ENCODE peak calls at places on chromosomes 4 and X, in nine cellular contexts. R is dermis microvascular lymphatic vessel endothelial cell; M is stromal cell of bone marrow; W is hypothalamus; H is mesendoderm; P is SW480; Y is A172; I is stimulated activated CD8-positive, alpha-beta memory T cell treated with anti-CD3 and anti-CD28 coated beads, Interleukin-12 subunit alpha, Interleukin-12 subunit beta, amount 100 ng/mL, for 1 hour; V is fibroblast of mammary gland. T is an unnamed sample.

GRCh38 chr4:9880411-9881197 is 99.2 kb downstream of the DRD5 start:
- DNase-seq in P (no peak), V (peak), I (no peak), R (no peak), H (no peak), Y (no peak), W (no peak), M (peak), T (no peak)

GRCh38 chr4:153731239-153731638 is 28.6 kb downstream of the RNF175 start:
- DNase-seq in W (no peak), P (peak), V (peak), Y (peak), H (no peak), M (peak), I (no peak), R (no peak), T (no peak)

GRCh38 chr4:67704843-67705242 is 3.9 kb upstream of the UBA6 start:
- DNase-seq in W (no peak), M (no peak), H (no peak), V (no peak), Y (no peak), P (no peak), R (no peak), I (no peak), T (no peak)

GRCh38 chrX:69027181-69028005 is 137.9 kb downstream of the PJA1 start:
- DNase-seq in P (peak), W (no peak), V (peak), H (no peak), R (peak), I (no peak), M (no peak), Y (peak), T (no peak)

GRCh38 chr4:3367866-3368265 is 73.9 kb upstream of the HGFAC start:
- DNase-seq in V (no peak), H (no peak), Y (no peak), P (no peak), R (no peak), W (no peak), M (no peak), I (no peak), T (no peak)

GRCh38 chr4:101025755-101026154 is 321.6 kb downstream of the PPP3CA start:
- DNase-seq in R (no peak), V (no peak), Y (no peak), P (peak), I (no peak), W (no peak), M (no peak), H (no peak), T (no peak)

GRCh38 chrX:103396660-103397059 is 20.3 kb downstream of the BEX3 start:
- DNase-seq in I (no peak), Y (no peak), W (no peak), H (no peak), M (no peak), R (no peak), V (no peak), P (no peak), T (no peak)

GRCh38 chr4:118224239-118224829 is 128.5 kb downstream of the PRSS12 start:
- DNase-seq in W (no peak), V (peak), M (peak), R (peak), H (peak), I (no peak), Y (peak), P (peak), T (no peak)

GRCh38 chr4:137238456-137238855 is 293.8 kb downstream of the PCDH18 start:
- DNase-seq in P (no peak), Y (no peak), I (no peak), W (no peak), V (no peak), R (no peak), M (no peak), H (no peak), T (no peak)

GRCh38 chr4:67220848-67221247 is 324.5 kb downstream of the CENPC start:
- DNase-seq in P (no peak), W (no peak), H (no peak), I (no peak), R (no peak), V (no peak), M (no peak), Y (no peak), T (no peak)

GRCh38 chr4:184815046-184815877 is 10.5 kb downstream of the ACSL1 start:
- DNase-seq in H (peak), M (no peak), P (peak), Y (peak), V (peak), R (peak), W (peak), I (no peak), T (no peak)

GRCh38 chr4:179867300-179867878 is 2375.8 kb upstream of the TENM3 start:
- DNase-seq in R (no peak), Y (peak), V (peak), M (no peak), I (no peak), P (peak), W (no peak), H (peak), T (no peak)

GRCh38 chrX:40685352-40685918 is 38.1 kb upstream of the CXorf38 start:
- DNase-seq in W (no peak), V (no peak), P (no peak), M (no peak), I (no peak), H (peak), R (no peak), Y (no peak), T (no peak)

GRCh38 chr4:130395871-130396270 is 1299.9 kb downstream of the C4orf33 start:
- DNase-seq in Y (peak), I (no peak), P (no peak), V (peak), M (peak), W (no peak), R (peak), H (no peak), T (no peak)

GRCh38 chrX:23552289-23552688 is 115.0 kb upstream of the PRDX4 start:
- DNase-seq in P (no peak), Y (no peak), W (no peak), H (no peak), I (no peak), R (no peak), V (no peak), M (no peak), T (no peak)

GRCh38 chrX:55201930-55202579 is 18.1 kb upstream of the PAGE5 start:
- DNase-seq in W (no peak), H (no peak), P (no peak), V (peak), M (peak), Y (no peak), I (no peak), R (no peak), T (no peak)

GRCh38 chrX:66144258-66144657 is 19.8 kb upstream of the HEPH start:
- DNase-seq in H (peak), P (no peak), W (no peak), M (no peak), V (no peak), R (no peak), Y (no peak), I (no peak), T (no peak)

GRCh38 chr4:140085062-140085622 is 68.8 kb downstream of the MAML3 start:
- DNase-seq in V (no peak), P (peak), M (no peak), W (no peak), R (no peak), H (peak), Y (no peak), I (no peak), T (no peak)

GRCh38 chr4:88188738-88189417 is 30.4 kb upstream of the ABCG2 start:
- DNase-seq in R (no peak), I (no peak), W (no peak), Y (no peak), H (no peak), P (no peak), M (no peak), V (no peak), T (no peak)

GRCh38 chr4:109046549-109047171 is 255.8 kb downstream of the COL25A1 start:
- DNase-seq in P (no peak), W (no peak), H (no peak), M (peak), R (no peak), Y (peak), V (peak), I (no peak), T (no peak)

T was measured in natural killer cell treated with Interleukin-12 subunit alpha and Interleukin-12 subunit beta and Interleukin-15 and Interleukin-18, amount 100 ng/mL, for 72 hours.